ENCODE peak calls at places on chromosome 5, in six cellular contexts. B is nephron progenitor cell, U is tibial artery, C is GM12865, Q is neural crest cell, F is fibroblast of lung. T is an unnamed sample.
A peak's percentile ranks its signal among the peaks of the same experiment; 100 is the strongest.

GRCh38 chr5:139651863-139652787 is 4.0 kb downstream of the CXXC5 start:
- DNase-seq in Q (peak; percentile 47), F (peak; percentile 77), C (peak; percentile 93), U (peak; percentile 90), B (peak; percentile 84), T (no peak)

GRCh38 chr5:141001854-141002666 is 35.8 kb downstream of the PCDHAC2 start:
- DNase-seq in U (no peak), F (no peak), Q (peak; percentile 36), C (no peak), B (peak; percentile 54), T (peak; percentile 9)

GRCh38 chr5:139751236-139751635 is 44.4 kb upstream of the PSD2 start:
- DNase-seq in U (no peak), C (no peak), B (no peak), Q (no peak), F (no peak), T (no peak)

GRCh38 chr5:57499262-57500050 is 16.8 kb upstream of the ACTBL2 start:
- DNase-seq in U (no peak), C (peak; percentile 62), F (peak; percentile 77), Q (no peak), B (peak; percentile 17), T (no peak)

GRCh38 chr5:98755406-98755805 is 18.1 kb upstream of the RGMB start:
- DNase-seq in Q (no peak), U (no peak), C (no peak), B (no peak), F (peak; percentile 75), T (no peak)

GRCh38 chr5:32522429-32523143 is 62.8 kb upstream of the SUB1 start:
- DNase-seq in F (peak; percentile 83), Q (no peak), U (peak; percentile 53), C (no peak), B (no peak), T (no peak)

GRCh38 chr5:88203977-88204735 is 64.5 kb downstream of the TMEM161B start:
- DNase-seq in B (no peak), U (no peak), Q (peak; percentile 18), C (no peak), F (no peak), T (no peak)

GRCh38 chr5:54547711-54548250 is 30.2 kb downstream of the SNX18 start:
- DNase-seq in B (no peak), C (no peak), F (peak; percentile 93), Q (no peak), U (peak; percentile 86), T (no peak)

GRCh38 chr5:176860381-176860780 is 38.8 kb downstream of the HK3 start:
- DNase-seq in Q (no peak), B (no peak), C (no peak), U (no peak), F (no peak), T (no peak)

GRCh38 chr5:129767927-129768380 is 20.1 kb downstream of the MINAR2 start:
- DNase-seq in C (peak; percentile 85), F (peak; percentile 93), B (peak; percentile 76), Q (peak; percentile 71), U (peak; percentile 55), T (peak; percentile 54)

GRCh38 chr5:32961066-32961429 is 249.9 kb downstream of the NPR3 start:
- DNase-seq in B (no peak), C (no peak), F (no peak), Q (no peak), U (no peak), T (no peak)

GRCh38 chr5:52950686-52951085 is 38.5 kb upstream of the ITGA2 start:
- DNase-seq in C (no peak), F (no peak), U (no peak), B (no peak), Q (no peak), T (no peak)

DNA sequence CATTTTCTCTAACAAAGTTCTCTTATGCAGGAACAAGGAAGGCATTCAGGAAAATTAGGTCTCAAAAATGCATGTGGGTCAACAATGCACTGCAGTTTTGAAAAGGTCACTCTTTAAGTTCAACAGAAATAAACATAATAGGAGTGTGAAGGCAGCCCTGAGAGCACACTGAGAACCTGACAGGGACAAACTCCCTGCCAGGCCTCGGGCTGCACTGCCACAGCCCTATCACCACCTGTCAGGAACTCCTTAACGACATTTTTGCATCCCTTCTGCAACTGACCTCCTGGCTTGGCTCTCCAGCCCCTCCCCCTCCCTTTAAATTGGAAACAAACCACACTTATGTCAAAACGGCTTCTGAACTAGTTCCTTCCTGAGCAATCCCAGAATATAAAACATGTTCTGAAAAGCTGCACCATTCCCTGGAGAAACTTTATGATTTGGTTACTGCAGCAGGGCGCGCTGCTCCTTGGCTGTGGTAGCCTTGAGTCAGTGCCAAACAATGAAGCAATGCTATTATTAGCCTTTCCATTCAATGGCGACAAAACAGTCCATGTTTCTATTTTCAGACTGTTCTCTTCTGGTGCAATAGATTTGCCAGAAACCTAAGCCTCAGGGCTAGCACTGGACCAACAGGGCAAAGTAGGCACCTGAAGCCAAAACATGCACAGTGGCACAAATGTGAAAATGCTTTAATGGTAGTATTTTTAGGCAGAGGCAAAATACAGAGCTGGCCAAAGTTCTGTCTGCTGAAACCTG is 160.1 kb upstream of the ZNF608 start:
- DNase-seq in Q (peak; percentile 28), B (peak; percentile 6), C (no peak), U (peak; percentile 76), F (peak; percentile 93), T (no peak)
- TF ChIP-seq CTCF in Q (no peak), B (no peak), C (no peak), U (peak; percentile 17), F (peak; percentile 37), T (no peak)

GRCh38 chr5:144416196-144416595 is 245.5 kb downstream of the KCTD16 start:
- DNase-seq in Q (no peak), B (no peak), F (no peak), U (no peak), C (no peak), T (no peak)
- TF ChIP-seq CTCF in Q (no peak), B (no peak), F (no peak), U (no peak), C (no peak), T (no peak)

GRCh38 chr5:39149966-39150365 is 69.4 kb downstream of the FYB1 start:
- DNase-seq in F (no peak), Q (no peak), U (no peak), B (no peak), C (no peak), T (no peak)

GRCh38 chr5:39151731-39152130 is 67.6 kb downstream of the FYB1 start:
- DNase-seq in F (no peak), U (no peak), C (no peak), Q (no peak), B (no peak), T (no peak)

GRCh38 chr5:39146831-39147540 is 72.4 kb downstream of the FYB1 start:
- DNase-seq in F (no peak), Q (no peak), B (no peak), U (no peak), C (no peak), T (no peak)

DNA sequence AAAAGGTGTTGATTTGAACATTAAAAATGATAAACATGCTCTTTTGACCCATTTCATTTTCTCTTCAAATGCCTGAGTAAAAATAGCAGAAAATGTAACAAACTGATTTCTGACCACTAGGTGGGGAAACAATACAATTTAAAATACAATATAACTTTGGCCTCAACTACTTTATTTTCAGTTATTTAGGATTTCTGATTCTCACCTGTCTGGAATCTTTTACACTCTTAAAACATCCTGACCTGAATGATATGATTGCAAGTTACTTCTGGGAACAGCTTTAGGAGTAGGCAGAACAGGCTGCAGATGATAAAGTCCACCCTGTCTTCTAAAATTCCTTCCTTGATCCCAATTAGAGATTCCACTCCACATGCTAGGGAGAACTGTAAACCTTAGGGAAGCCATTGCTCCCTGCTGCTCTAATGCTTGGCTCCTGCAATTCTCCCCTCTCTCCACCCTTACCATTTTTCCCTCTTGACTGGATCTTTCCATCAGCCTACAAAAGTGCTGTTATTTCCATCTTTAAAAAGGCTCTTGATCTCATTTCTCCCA is 70.3 kb downstream of the FYB1 start:
- DNase-seq in C (peak; percentile 5), F (peak; percentile 34), U (no peak), Q (no peak), B (no peak), T (no peak)
- TF ChIP-seq CTCF in C (no peak), F (peak; percentile 28), U (no peak), Q (peak; percentile 63), B (peak; percentile 23), T (peak; percentile 51)

GRCh38 chr5:73921746-73922145 is 295.8 kb downstream of the ARHGEF28 start:
- DNase-seq in F (no peak), C (no peak), U (no peak), Q (no peak), B (no peak), T (no peak)
- TF ChIP-seq CTCF in F (no peak), C (no peak), U (no peak), Q (no peak), B (no peak), T (no peak)

GRCh38 chr5:10304932-10305331 is 2.8 kb downstream of the CMBL start:
- DNase-seq in U (no peak), C (no peak), F (no peak), Q (no peak), B (no peak), T (no peak)
- TF ChIP-seq CTCF in U (no peak), C (no peak), F (no peak), Q (peak; percentile 35), B (no peak), T (no peak)

GRCh38 chr5:131634666-131634995 is 398 bp downstream of the RAPGEF6 start:
- DNase-seq in F (peak; percentile 51), U (peak; percentile 61), B (peak; percentile 68), C (peak; percentile 78), Q (peak; percentile 53), T (peak; percentile 38)
- TF ChIP-seq CTCF in F (no peak), U (peak; percentile 6), B (no peak), C (peak; percentile 18), Q (peak; percentile 36), T (peak; percentile 35)